ENCODE peak calls at places on chromosomes 6 and 20, in six cellular contexts. D is right lobe of liver, L is K562, O is HCT116, I is upper lobe of left lung, H is body of pancreas. J is an unnamed sample.

GRCh38 chr6:41663558-41663957 is 25.3 kb downstream of the MDFI start:
- ATAC-seq in D (no peak), H (no peak), L (no peak), O (no peak), I (no peak), J (no peak)

GRCh38 chr20:38377039-38377715 is 30.9 kb downstream of the LBP start:
- ATAC-seq in L (no peak), O (no peak), H (no peak), D (no peak), I (no peak), J (no peak)

GRCh38 chr20:57250607-57251343 is 15.7 kb downstream of the BMP7 start:
- ATAC-seq in H (no peak), I (no peak), L (peak), D (no peak), O (no peak), J (no peak)

GRCh38 chr20:37081717-37082289 is 14.0 kb downstream of the RBL1 start:
- ATAC-seq in D (peak), L (peak), O (peak), H (no peak), I (no peak), J (no peak)

GRCh38 chr6:75579951-75580350 is 21.7 kb upstream of the SENP6 start:
- ATAC-seq in I (no peak), D (no peak), L (peak), O (no peak), H (no peak), J (no peak)

GRCh38 chr6:40932953-40933352 is 106.1 kb downstream of the UNC5CL start:
- ATAC-seq in H (no peak), D (no peak), L (no peak), I (no peak), O (no peak), J (no peak)

GRCh38 chr6:110285306-110286060 is 72.7 kb downstream of the METTL24 start:
- ATAC-seq in L (no peak), D (no peak), O (no peak), I (no peak), H (no peak), J (no peak)

GRCh38 chr6:53854843-53855567 is 60.2 kb downstream of the LRRC1 start:
- ATAC-seq in I (no peak), L (no peak), H (peak), D (no peak), O (no peak), J (no peak)

GRCh38 chr20:37526839-37527637 is 638 bp downstream of the BLCAP start:
- ATAC-seq in O (no peak), D (peak), L (peak), H (peak), I (peak), J (peak)

GRCh38 chr6:8063762-8064637 is at the start of gene BLOC1S5:
- ATAC-seq in D (peak), H (peak), O (peak), I (peak), L (peak), J (peak)
- TF ChIP-seq POLR2A in D (peak), H (peak), O (peak), I (no peak), L (peak), J (peak)

DNA sequence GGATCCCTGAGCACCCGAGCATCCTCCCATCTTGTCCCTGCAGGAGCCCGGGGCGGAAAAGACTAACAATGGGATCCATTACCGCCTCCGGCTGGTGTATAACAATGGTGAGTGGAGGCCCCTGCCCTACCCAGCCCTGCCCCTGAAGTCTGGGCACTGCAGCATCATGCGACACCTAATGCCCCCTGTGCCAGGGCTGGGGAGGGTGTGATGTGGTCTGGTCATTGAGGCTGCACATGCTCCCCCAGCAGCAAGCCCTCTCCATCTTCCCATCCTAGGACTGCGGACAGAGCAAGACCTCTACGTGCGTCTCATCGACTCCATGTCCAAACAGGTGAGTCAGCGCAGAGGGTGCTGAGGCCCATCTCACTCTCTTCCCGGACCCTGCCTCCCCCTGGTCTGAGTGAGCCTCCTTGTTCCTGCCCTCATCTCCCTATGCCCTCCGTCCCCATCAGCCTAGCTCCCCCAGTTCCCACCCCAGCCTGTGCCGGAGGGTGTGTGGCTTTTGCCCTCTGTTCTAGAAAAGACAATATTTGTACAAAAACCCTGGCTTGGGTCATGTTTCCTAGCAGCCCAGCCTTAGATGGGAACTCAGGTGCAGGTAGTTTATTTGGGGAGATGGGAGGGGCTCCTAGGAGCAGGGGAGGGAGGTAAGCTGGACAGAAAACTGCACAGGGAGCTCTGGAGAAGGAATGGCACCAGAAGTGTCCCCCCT is 13.5 kb downstream of the EBF4 start:
- ATAC-seq in D (no peak), H (no peak), I (no peak), O (no peak), L (no peak), J (no peak)
- H3K4me3 ChIP-seq in D (no peak), H (no peak), I (no peak), O (no peak), L (no peak), J (no peak)

GRCh38 chr6:21597243-21597682 is 3.7 kb downstream of the SOX4 start:
- ATAC-seq in I (no peak), O (no peak), D (no peak), L (no peak), H (no peak), J (no peak)

GRCh38 chr6:21595951-21596378 is 2.4 kb downstream of the SOX4 start:
- ATAC-seq in I (no peak), O (no peak), D (no peak), L (no peak), H (no peak), J (no peak)

GRCh38 chr6:21597706-21598273 is 4.2 kb downstream of the SOX4 start:
- ATAC-seq in H (no peak), L (no peak), I (no peak), O (no peak), D (no peak), J (no peak)

GRCh38 chr6:21595265-21595950 is 1.9 kb downstream of the SOX4 start:
- ATAC-seq in L (no peak), D (no peak), O (peak), H (peak), I (peak), J (no peak)

GRCh38 chr6:21596379-21597242 is 3.1 kb downstream of the SOX4 start:
- ATAC-seq in O (peak), H (no peak), D (peak), L (peak), I (peak), J (peak)
- TF ChIP-seq POLR2A in O (no peak), H (peak), D (no peak), L (no peak), I (no peak), J (no peak)

GRCh38 chr20:63500902-63501817 is 2.3 kb upstream of the EEF1A2 start:
- ATAC-seq in I (no peak), L (no peak), D (no peak), H (no peak), O (no peak), J (no peak)
- H3K4me3 ChIP-seq in I (no peak), L (no peak), D (no peak), H (no peak), O (no peak), J (no peak)

DNA sequence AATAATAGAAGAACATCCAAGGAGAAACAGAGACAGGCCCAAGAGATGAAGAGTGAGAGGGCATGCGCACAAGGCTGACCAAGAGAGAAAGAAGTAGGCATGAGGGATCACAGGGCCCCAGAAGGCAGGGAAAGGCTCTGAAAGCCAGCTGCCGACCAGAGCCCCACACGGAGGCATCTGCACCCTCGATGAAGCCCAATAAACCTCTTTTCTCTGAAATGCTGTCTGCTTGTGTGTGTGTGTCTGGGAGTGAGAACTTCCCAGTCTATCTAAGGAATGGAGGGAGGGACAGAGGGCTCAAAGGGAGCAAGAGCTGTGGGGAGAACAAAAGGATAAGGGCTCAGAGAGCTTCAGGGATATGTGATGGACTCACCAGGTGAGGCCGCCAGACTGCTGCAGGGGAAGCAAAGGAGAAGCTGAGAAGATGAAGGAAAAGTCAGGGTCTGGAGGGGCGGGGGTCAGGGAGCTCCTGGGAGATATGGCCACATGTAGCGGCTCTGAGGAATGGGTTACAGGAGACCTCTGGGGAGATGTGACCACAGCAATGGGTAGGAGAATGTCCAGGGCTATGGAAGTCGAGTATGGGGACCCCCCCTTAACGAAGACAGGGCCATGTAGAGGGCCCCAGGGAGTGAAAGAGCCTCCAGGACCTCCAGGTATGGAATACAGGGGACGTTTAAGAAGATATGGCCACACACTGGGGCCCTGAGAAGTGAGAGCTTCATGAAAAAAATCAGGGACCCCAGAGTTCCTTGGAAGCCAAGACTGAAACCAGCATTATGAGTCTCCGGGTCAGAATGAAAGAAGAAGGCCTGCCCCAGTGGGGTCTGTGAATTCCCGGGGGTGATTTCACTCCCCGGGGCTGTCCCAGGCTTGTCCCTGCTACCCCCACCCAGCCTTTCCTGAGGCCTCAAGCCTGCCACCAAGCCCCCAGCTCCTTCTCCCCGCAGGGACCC is 981 bp upstream of the TNF start:
- ATAC-seq in I (no peak), O (peak), L (peak), D (no peak), H (no peak), J (no peak)
- TF ChIP-seq POLR2A in I (no peak), O (no peak), L (no peak), D (no peak), H (no peak), J (no peak)

DNA sequence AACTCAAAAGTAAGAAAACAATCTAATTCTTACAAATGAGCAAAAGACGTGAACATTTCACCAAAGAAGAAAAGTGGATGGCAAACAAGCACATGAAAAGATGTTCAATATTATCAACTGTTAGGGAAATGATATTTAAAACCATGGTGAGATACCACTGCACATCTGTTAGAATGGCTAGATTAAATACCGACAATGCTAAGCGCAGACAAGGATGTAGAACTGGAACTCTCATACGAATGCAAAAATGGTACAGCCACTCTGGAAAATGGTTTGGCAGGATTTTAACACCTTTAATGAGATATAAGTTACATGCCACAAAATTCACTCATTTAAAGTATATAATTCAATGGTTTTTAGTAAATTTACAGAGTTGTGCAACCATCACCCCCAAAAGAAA is 44.6 kb upstream of the NFATC2 start:
- ATAC-seq in D (no peak), H (no peak), I (no peak), L (no peak), O (no peak), J (no peak)
- H3K4me3 ChIP-seq in D (no peak), H (no peak), I (no peak), L (no peak), O (no peak), J (no peak)

GRCh38 chr6:125749864-125750691 is 646 bp downstream of the HEY2 start:
- ATAC-seq in D (no peak), I (no peak), O (no peak), H (peak), L (peak), J (no peak)

GRCh38 chr6:125748534-125749111 is 809 bp upstream of the HEY2 start:
- ATAC-seq in O (no peak), L (peak), I (peak), D (no peak), H (no peak), J (no peak)

GRCh38 chr6:125750692-125751333 is 1.4 kb downstream of the HEY2 start:
- ATAC-seq in I (no peak), O (no peak), D (no peak), H (no peak), L (no peak), J (no peak)

GRCh38 chr6:125747589-125748533 is 1.6 kb upstream of the HEY2 start:
- ATAC-seq in L (peak), H (peak), I (peak), D (peak), O (no peak), J (no peak)

GRCh38 chr6:125749112-125749863 is at the start of gene HEY2:
- ATAC-seq in L (peak), I (peak), O (peak), H (peak), D (peak), J (peak)
- TF ChIP-seq POLR2A in L (no peak), I (no peak), O (no peak), H (peak), D (peak), J (peak)

GRCh38 chr20:24703284-24703610 is 233.8 kb downstream of the SYNDIG1 start:
- ATAC-seq in O (no peak), D (no peak), L (no peak), H (no peak), I (no peak), J (no peak)

GRCh38 chr20:24702501-24703283 is 233.3 kb downstream of the SYNDIG1 start:
- ATAC-seq in O (no peak), H (no peak), I (no peak), L (no peak), D (no peak), J (no peak)

GRCh38 chr20:24705486-24705885 is 236.1 kb downstream of the SYNDIG1 start:
- ATAC-seq in D (no peak), I (no peak), H (no peak), L (no peak), O (no peak), J (no peak)

GRCh38 chr20:24704899-24705298 is 235.5 kb downstream of the SYNDIG1 start:
- ATAC-seq in D (no peak), I (no peak), H (no peak), L (no peak), O (no peak), J (no peak)

GRCh38 chr20:24708411-24709295 is 239.2 kb downstream of the SYNDIG1 start:
- ATAC-seq in D (no peak), L (no peak), O (no peak), H (no peak), I (no peak), J (no peak)
- H3K4me3 ChIP-seq in D (no peak), L (no peak), O (no peak), H (no peak), I (no peak), J (no peak)

J was measured in gastroesophageal sphincter.